ENCODE peak calls at places on chromosomes 16 and 17, in seven cellular contexts. One of them, this sample, is unnamed.

GRCh38 chr17:63446218-63446980 is at the start of gene CYB561:
- DNase-seq in NCI-H146: peak
- DNase-seq in anterior cingulate cortex: peak
- DNase-seq in upper lobe of right lung: peak
- DNase-seq in thoracic aorta: no peak
- DNase-seq in NCI-H1105: peak
- DNase-seq in left colon: peak
- DNase-seq in this sample: peak

GRCh38 chr16:23950291-23950894 is 114.6 kb downstream of the PRKCB start:
- DNase-seq in NCI-H146: no peak
- DNase-seq in anterior cingulate cortex: no peak
- DNase-seq in upper lobe of right lung: no peak
- DNase-seq in thoracic aorta: no peak
- DNase-seq in NCI-H1105: no peak
- DNase-seq in left colon: no peak
- DNase-seq in this sample: no peak

GRCh38 chr17:72632026-72632684 is 460.3 kb downstream of the SLC39A11 start:
- DNase-seq in NCI-H146: peak
- DNase-seq in anterior cingulate cortex: no peak
- DNase-seq in upper lobe of right lung: no peak
- DNase-seq in thoracic aorta: no peak
- DNase-seq in NCI-H1105: peak
- DNase-seq in left colon: peak
- DNase-seq in this sample: peak

GRCh38 chr17:44241104-44241503 is 21.6 kb upstream of the UBTF start:
- DNase-seq in NCI-H146: no peak
- DNase-seq in anterior cingulate cortex: no peak
- DNase-seq in upper lobe of right lung: no peak
- DNase-seq in thoracic aorta: no peak
- DNase-seq in NCI-H1105: no peak
- DNase-seq in left colon: no peak
- DNase-seq in this sample: no peak

GRCh38 chr16:83743720-83744119 is 64.1 kb upstream of the HSBP1 start:
- DNase-seq in NCI-H146: no peak
- DNase-seq in anterior cingulate cortex: no peak
- DNase-seq in upper lobe of right lung: no peak
- DNase-seq in thoracic aorta: no peak
- DNase-seq in NCI-H1105: no peak
- DNase-seq in left colon: no peak
- DNase-seq in this sample: no peak

GRCh38 chr17:13087802-13088201 is 70.0 kb upstream of the ELAC2 start:
- DNase-seq in NCI-H146: no peak
- DNase-seq in anterior cingulate cortex: no peak
- DNase-seq in upper lobe of right lung: no peak
- DNase-seq in thoracic aorta: no peak
- DNase-seq in NCI-H1105: no peak
- DNase-seq in left colon: no peak
- DNase-seq in this sample: no peak

GRCh38 chr16:56350491-56351405 is 74.6 kb downstream of the AMFR start:
- DNase-seq in NCI-H146: no peak
- DNase-seq in anterior cingulate cortex: no peak
- DNase-seq in upper lobe of right lung: peak
- DNase-seq in thoracic aorta: no peak
- DNase-seq in NCI-H1105: no peak
- DNase-seq in left colon: no peak
- DNase-seq in this sample: no peak

GRCh38 chr17:28524476-28525415 is 18.6 kb downstream of the FOXN1 start:
- DNase-seq in NCI-H146: no peak
- DNase-seq in anterior cingulate cortex: no peak
- DNase-seq in upper lobe of right lung: peak
- DNase-seq in thoracic aorta: no peak
- DNase-seq in NCI-H1105: no peak
- DNase-seq in left colon: peak
- DNase-seq in this sample: peak

GRCh38 chr16:84738255-84739038 is 38.6 kb downstream of the USP10 start:
- DNase-seq in NCI-H146: peak
- DNase-seq in anterior cingulate cortex: no peak
- DNase-seq in upper lobe of right lung: peak
- DNase-seq in thoracic aorta: no peak
- DNase-seq in NCI-H1105: peak
- DNase-seq in left colon: peak
- DNase-seq in this sample: peak

GRCh38 chr16:81523387-81524115 is 78.9 kb downstream of the CMIP start:
- DNase-seq in NCI-H146: no peak
- DNase-seq in anterior cingulate cortex: no peak
- DNase-seq in upper lobe of right lung: peak
- DNase-seq in thoracic aorta: no peak
- DNase-seq in NCI-H1105: no peak
- DNase-seq in left colon: no peak
- DNase-seq in this sample: no peak

GRCh38 chr16:4487955-4488481 is 11.8 kb downstream of the HMOX2 start:
- DNase-seq in NCI-H146: no peak
- DNase-seq in anterior cingulate cortex: no peak
- DNase-seq in upper lobe of right lung: no peak
- DNase-seq in thoracic aorta: no peak
- DNase-seq in NCI-H1105: no peak
- DNase-seq in left colon: no peak
- DNase-seq in this sample: no peak

GRCh38 chr17:62723842-62724241 is 84.3 kb downstream of the MARCHF10 start:
- DNase-seq in NCI-H146: peak
- DNase-seq in anterior cingulate cortex: no peak
- DNase-seq in upper lobe of right lung: no peak
- DNase-seq in thoracic aorta: no peak
- DNase-seq in NCI-H1105: no peak
- DNase-seq in left colon: no peak
- DNase-seq in this sample: no peak

GRCh38 chr16:68365167-68365817 is 54.5 kb downstream of the PRMT7 start:
- DNase-seq in NCI-H146: no peak
- DNase-seq in anterior cingulate cortex: no peak
- DNase-seq in upper lobe of right lung: peak
- DNase-seq in thoracic aorta: no peak
- DNase-seq in NCI-H1105: no peak
- DNase-seq in left colon: no peak
- DNase-seq in this sample: no peak

GRCh38 chr17:1789936-1790335 is 28.1 kb downstream of the SERPINF1 start:
- DNase-seq in NCI-H146: no peak
- DNase-seq in anterior cingulate cortex: no peak
- DNase-seq in upper lobe of right lung: no peak
- DNase-seq in thoracic aorta: no peak
- DNase-seq in NCI-H1105: no peak
- DNase-seq in left colon: no peak
- DNase-seq in this sample: no peak

GRCh38 chr17:70375406-70375805 is 206.1 kb downstream of the KCNJ2 start:
- DNase-seq in NCI-H146: no peak
- DNase-seq in anterior cingulate cortex: no peak
- DNase-seq in upper lobe of right lung: no peak
- DNase-seq in thoracic aorta: no peak
- DNase-seq in NCI-H1105: no peak
- DNase-seq in left colon: no peak
- DNase-seq in this sample: no peak

GRCh38 chr16:68296693-68297092 is 14.1 kb downstream of the SLC7A6OS start:
- DNase-seq in NCI-H146: no peak
- DNase-seq in anterior cingulate cortex: no peak
- DNase-seq in upper lobe of right lung: no peak
- DNase-seq in thoracic aorta: no peak
- DNase-seq in NCI-H1105: no peak
- DNase-seq in left colon: no peak
- DNase-seq in this sample: no peak

GRCh38 chr16:84547539-84548058 is 43.1 kb upstream of the MEAK7 start:
- DNase-seq in NCI-H146: no peak
- DNase-seq in anterior cingulate cortex: no peak
- DNase-seq in upper lobe of right lung: no peak
- DNase-seq in thoracic aorta: no peak
- DNase-seq in NCI-H1105: no peak
- DNase-seq in left colon: no peak
- DNase-seq in this sample: no peak

GRCh38 chr17:75630071-75630917 is 2.9 kb upstream of the SMIM5 start:
- DNase-seq in NCI-H146: no peak
- DNase-seq in anterior cingulate cortex: no peak
- DNase-seq in upper lobe of right lung: no peak
- DNase-seq in thoracic aorta: no peak
- DNase-seq in NCI-H1105: no peak
- DNase-seq in left colon: no peak
- DNase-seq in this sample: no peak

GRCh38 chr17:27746881-27747280 is 53.4 kb downstream of the NOS2 start:
- DNase-seq in NCI-H146: no peak
- DNase-seq in anterior cingulate cortex: no peak
- DNase-seq in upper lobe of right lung: no peak
- DNase-seq in thoracic aorta: no peak
- DNase-seq in NCI-H1105: no peak
- DNase-seq in left colon: no peak
- DNase-seq in this sample: no peak

GRCh38 chr16:22250522-22250921 is 44.4 kb downstream of the EEF2K start:
- DNase-seq in NCI-H146: no peak
- DNase-seq in anterior cingulate cortex: no peak
- DNase-seq in upper lobe of right lung: no peak
- DNase-seq in thoracic aorta: no peak
- DNase-seq in NCI-H1105: no peak
- DNase-seq in left colon: no peak
- DNase-seq in this sample: no peak

This sample was measured in hepatocyte.